ENCODE peak calls at places on chromosome 11, in four cellular contexts. M is stimulated activated CD4-positive, alpha-beta T cell treated with anti-CD3 and anti-CD28 coated beads, TNF-alpha, amount 100 ng/mL, for 1 hour; G is dermis blood vessel endothelial cell; N is non-pigmented ciliary epithelial cell. I is an unnamed sample.

GRCh38 chr11:1640076-1640946 is 10.7 kb downstream of the KRTAP5-5 start:
- DNase-seq in G (peak), N (no peak), M (no peak), I (no peak)

GRCh38 chr11:10302744-10303557 is 1.9 kb upstream of the ADM start:
- DNase-seq in M (no peak), N (no peak), G (peak), I (peak)

GRCh38 chr11:130553306-130553705 is 104.9 kb downstream of the ADAMTS15 start:
- DNase-seq in N (no peak), G (no peak), M (no peak), I (no peak)

GRCh38 chr11:92552942-92553341 is 328.3 kb downstream of the FAT3 start:
- DNase-seq in G (no peak), M (no peak), N (no peak), I (no peak)

GRCh38 chr11:127338380-127339259 is 338.1 kb upstream of the KIRREL3 start:
- DNase-seq in G (no peak), N (no peak), M (no peak), I (no peak)

GRCh38 chr11:101321222-101321621 is 191.6 kb upstream of the PGR start:
- DNase-seq in M (no peak), G (no peak), N (no peak), I (no peak)

GRCh38 chr11:69294621-69295078 is 695 bp downstream of the MYEOV start:
- DNase-seq in N (no peak), G (no peak), M (no peak), I (no peak)

GRCh38 chr11:108803781-108804180 is 138.9 kb downstream of the DDX10 start:
- DNase-seq in M (no peak), G (no peak), N (peak), I (no peak)

GRCh38 chr11:10693509-10694071 is at the start of gene IRAG1:
- DNase-seq in G (no peak), M (no peak), N (no peak), I (no peak)

GRCh38 chr11:66720223-66720898 is 8.7 kb downstream of the SPTBN2 start:
- DNase-seq in G (peak), M (no peak), N (peak), I (no peak)

GRCh38 chr11:61912530-61912898 is 4.9 kb downstream of the RAB3IL1 start:
- DNase-seq in G (no peak), N (no peak), M (no peak), I (no peak)

GRCh38 chr11:73265853-73266643 is 6.1 kb upstream of the P2RY6 start:
- DNase-seq in N (no peak), G (no peak), M (no peak), I (peak)

GRCh38 chr11:86101941-86102407 is 33.1 kb upstream of the PICALM start:
- DNase-seq in N (no peak), M (no peak), G (no peak), I (no peak)

GRCh38 chr11:36431429-36432092 is 78.5 kb downstream of the TRAF6 start:
- DNase-seq in G (peak), M (no peak), N (peak), I (peak)

GRCh38 chr11:67416416-67417335 is 1.2 kb downstream of the CARNS1 start:
- DNase-seq in N (no peak), M (peak), G (peak), I (no peak)

I was measured in mesenteric fat pad.